ENCODE peak calls at places on chromosomes 13 and 19, in ten cellular contexts. O, N, X, A, T, P, G, L, C and H are unnamed samples.
A peak's percentile ranks its signal among the peaks of the same experiment; 100 is the strongest.

GRCh38 chr13:20799726-20800416 is 26.1 kb upstream of the EEF1AKMT1 start:
- DNase-seq in O (no peak), N (no peak), X (no peak), A (peak; percentile 32), T (no peak), P (no peak), G (no peak), L (no peak), C (no peak), H (no peak)

GRCh38 chr13:27172495-27172842 is 858 bp upstream of the USP12 start:
- DNase-seq in O (peak; percentile 15), N (peak; percentile 23), X (no peak), A (peak; percentile 63), T (no peak), P (no peak), G (no peak), L (no peak), C (no peak), H (no peak)

GRCh38 chr13:20272571-20273171 is 40.6 kb upstream of the GJB6 start:
- DNase-seq in O (no peak), N (no peak), X (no peak), A (no peak), T (no peak), P (no peak), G (no peak), L (no peak), C (no peak), H (no peak)

GRCh38 chr19:38564981-38565685 is 52.6 kb downstream of the MAP4K1 start:
- DNase-seq in O (no peak), N (peak; percentile 78), X (no peak), A (no peak), T (no peak), P (peak; percentile 82), G (no peak), L (no peak), C (no peak), H (no peak)

GRCh38 chr19:5718579-5719273 is 1.2 kb downstream of the LONP1 start:
- DNase-seq in O (no peak), N (no peak), X (no peak), A (peak; percentile 91), T (no peak), P (no peak), G (no peak), L (no peak), C (no peak), H (no peak)

GRCh38 chr13:76993473-76993872 is 1.6 kb downstream of the CLN5 start:
- DNase-seq in O (no peak), N (no peak), X (no peak), A (no peak), T (no peak), P (no peak), G (no peak), L (no peak), C (no peak), H (no peak)

GRCh38 chr19:21491161-21491560 is 14.2 kb upstream of the ZNF429 start:
- DNase-seq in O (no peak), N (no peak), X (no peak), A (peak; percentile 3), T (no peak), P (no peak), G (no peak), L (no peak), C (no peak), H (no peak)

GRCh38 chr13:73536865-73537264 is 478.1 kb downstream of the KLF5 start:
- DNase-seq in O (no peak), N (no peak), X (no peak), A (no peak), T (no peak), P (no peak), G (no peak), L (no peak), C (no peak), H (no peak)

GRCh38 chr19:49057636-49058234 is at the start of gene CGB7:
- DNase-seq in O (peak; percentile 54), N (peak; percentile 87), X (peak; percentile 47), A (peak; percentile 35), T (peak; percentile 77), P (peak; percentile 87), G (peak; percentile 36), L (peak; percentile 74), C (peak; percentile 77), H (no peak)

GRCh38 chr13:75838366-75839017 is 202.4 kb downstream of the LMO7 start:
- DNase-seq in O (no peak), N (no peak), X (no peak), A (no peak), T (no peak), P (no peak), G (no peak), L (peak; percentile 19), C (no peak), H (no peak)

GRCh38 chr19:10087296-10088061 is 1.4 kb downstream of the SHFL start:
- DNase-seq in O (no peak), N (no peak), X (no peak), A (no peak), T (no peak), P (no peak), G (no peak), L (no peak), C (no peak), H (no peak)

GRCh38 chr19:51441410-51442390 is 16.6 kb downstream of the SIGLEC8 start:
- DNase-seq in O (no peak), N (no peak), X (no peak), A (no peak), T (no peak), P (peak; percentile 63), G (peak; percentile 74), L (no peak), C (no peak), H (no peak)

DNA sequence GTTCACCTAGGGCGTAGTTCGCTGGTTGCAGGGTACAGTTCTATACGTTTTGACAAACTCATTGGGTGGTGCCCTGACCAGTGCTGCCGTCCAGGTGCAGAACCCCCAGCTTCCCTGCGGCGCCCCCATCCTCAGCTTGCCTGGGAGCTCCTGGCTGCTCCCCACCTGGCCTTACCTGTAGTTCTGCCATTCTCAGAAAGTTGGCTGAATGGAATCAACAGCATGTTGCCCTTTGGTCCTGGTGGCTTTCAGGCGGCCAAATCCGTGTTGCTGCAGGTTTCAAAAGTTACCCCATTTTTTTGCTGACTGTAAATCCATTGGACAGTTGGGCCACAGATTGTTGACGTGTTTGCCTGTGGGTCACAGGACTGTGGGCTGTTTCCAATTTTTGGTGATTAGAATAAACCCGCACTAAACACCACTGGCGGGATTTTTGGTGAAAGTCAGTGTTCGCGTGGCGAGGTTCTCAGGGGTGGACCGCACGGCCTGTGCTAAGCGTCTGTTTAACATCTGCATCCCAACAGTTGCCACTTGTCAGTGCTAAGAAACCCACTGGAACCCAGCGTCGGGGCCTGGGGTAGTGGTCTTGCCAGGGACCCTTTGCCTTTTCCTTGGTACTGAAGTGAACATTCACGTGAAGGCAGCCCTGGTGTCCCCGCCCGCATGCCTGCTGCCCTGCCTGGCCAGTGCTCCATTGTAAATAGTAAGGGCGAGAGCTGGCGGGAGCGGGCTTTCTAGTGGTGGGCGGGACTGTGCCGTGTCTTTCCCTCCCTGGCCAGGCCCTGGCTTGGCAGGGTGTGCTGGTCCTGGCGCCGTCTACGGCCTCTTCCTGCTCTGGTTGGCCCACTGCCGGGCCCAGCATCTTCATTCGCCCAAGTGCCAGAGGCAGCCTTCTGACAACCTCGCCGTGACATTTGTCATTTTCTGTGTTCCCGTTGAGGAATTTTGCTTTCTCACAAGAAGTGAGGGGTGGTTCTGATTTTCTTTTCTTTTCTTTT is 3.3 kb downstream of the DOT1L start:
- DNase-seq in O (peak; percentile 61), N (peak; percentile 89), X (peak; percentile 45), A (peak; percentile 67), T (peak; percentile 91), P (peak; percentile 94), G (no peak), L (peak; percentile 90), C (no peak), H (no peak)
- H3K4me3 ChIP-seq in O (no peak overlapping the region), N (no peak overlapping the region), X (no peak overlapping the region), A (no peak overlapping the region), T (no peak overlapping the region), P (no peak overlapping the region), G (no peak overlapping the region), L (no peak overlapping the region), C (no peak overlapping the region), H (no peak overlapping the region)

GRCh38 chr13:44271915-44272341 is 101.7 kb upstream of the SERP2 start:
- DNase-seq in O (peak; percentile 32), N (peak; percentile 55), X (peak; percentile 50), A (no peak), T (no peak), P (no peak), G (no peak), L (no peak), C (no peak), H (no peak)
- H3K4me3 ChIP-seq in O (no peak overlapping the region), N (no peak overlapping the region), X (no peak overlapping the region), A (no peak overlapping the region), T (no peak overlapping the region), P (no peak overlapping the region), G (no peak overlapping the region), L (no peak overlapping the region), C (no peak overlapping the region), H (no peak overlapping the region)

DNA sequence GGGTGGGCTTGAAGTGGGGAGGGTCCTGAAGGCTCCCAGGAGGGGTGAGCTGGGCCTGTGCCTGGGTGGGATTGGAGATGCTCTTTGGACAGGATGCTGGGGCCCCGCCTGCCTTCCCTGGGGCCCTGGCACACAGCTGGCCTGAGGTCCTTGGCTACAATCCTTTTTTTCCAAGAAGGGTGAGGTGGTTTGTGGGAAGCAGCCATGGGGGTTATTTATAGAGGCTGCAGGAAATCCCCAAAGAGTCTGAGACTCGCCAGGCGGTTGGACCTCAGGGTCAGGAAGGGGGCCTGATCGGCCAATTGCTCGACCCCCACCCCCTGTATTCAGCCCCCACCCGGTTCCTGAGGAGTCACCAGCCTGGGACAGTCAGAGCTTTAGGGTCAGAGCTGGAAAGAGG is 10.0 kb downstream of the GTPBP3 start:
- DNase-seq in O (no peak), N (no peak), X (no peak), A (peak; percentile 20), T (no peak), P (no peak), G (no peak), L (no peak), C (no peak), H (no peak)
- H3K4me3 ChIP-seq in O (no peak overlapping the region), N (no peak overlapping the region), X (no peak overlapping the region), A (no peak overlapping the region), T (no peak overlapping the region), P (no peak overlapping the region), G (no peak overlapping the region), L (no peak overlapping the region), C (no peak overlapping the region), H (no peak overlapping the region)

GRCh38 chr19:40600086-40600917 is 867 bp upstream of the LTBP4 start:
- DNase-seq in O (no peak), N (no peak), X (no peak), A (no peak), T (no peak), P (no peak), G (no peak), L (no peak), C (no peak), H (no peak)

GRCh38 chr19:40599331-40600085 is 1.7 kb upstream of the LTBP4 start:
- DNase-seq in O (no peak), N (no peak), X (no peak), A (no peak), T (no peak), P (no peak), G (no peak), L (no peak), C (no peak), H (no peak)

GRCh38 chr19:40598121-40598917 is 2.9 kb upstream of the LTBP4 start:
- DNase-seq in O (peak; percentile 96), N (peak; percentile 94), X (peak; percentile 61), A (peak; percentile 87), T (peak; percentile 83), P (peak; percentile 92), G (peak; percentile 77), L (peak; percentile 81), C (peak; percentile 99), H (peak; percentile 93)

GRCh38 chr19:40597329-40597838 is 3.8 kb upstream of the LTBP4 start:
- DNase-seq in O (no peak), N (no peak), X (no peak), A (no peak), T (no peak), P (no peak), G (no peak), L (no peak), C (no peak), H (no peak)

GRCh38 chr19:40598918-40599307 is 2.3 kb upstream of the LTBP4 start:
- DNase-seq in O (no peak), N (no peak), X (no peak), A (no peak), T (no peak), P (no peak), G (no peak), L (no peak), C (no peak), H (no peak)
- H3K4me3 ChIP-seq in O (no peak overlapping the region), N (no peak overlapping the region), X (no peak overlapping the region), A (no peak overlapping the region), T (no peak overlapping the region), P (no peak overlapping the region), G (no peak overlapping the region), L (no peak overlapping the region), C (no peak overlapping the region), H (no peak overlapping the region)